ENCODE peak calls at places on chromosome 12, in four cellular contexts. V is IMR-90, Y is adrenal gland, S is ovary. L is an unnamed sample.

GRCh38 chr12:13981296-13981962 is at the start of gene GRIN2B:
- DNase-seq in V (no peak), Y (no peak), S (no peak), L (no peak)

GRCh38 chr12:112025808-112026375 is 12.7 kb downstream of the ERP29 start:
- DNase-seq in V (no peak), Y (no peak), S (no peak), L (no peak)

GRCh38 chr12:92369643-92370042 is 224.0 kb upstream of the BTG1 start:
- DNase-seq in V (no peak), Y (no peak), S (no peak), L (no peak)

GRCh38 chr12:18332173-18332572 is 70.9 kb downstream of the PIK3C2G start:
- DNase-seq in V (no peak), Y (no peak), S (no peak), L (no peak)

GRCh38 chr12:22262309-22262708 is 72.2 kb downstream of the ST8SIA1 start:
- DNase-seq in V (no peak), Y (no peak), S (no peak), L (no peak)

GRCh38 chr12:71556881-71557280 is 106.8 kb downstream of the ZFC3H1 start:
- DNase-seq in V (peak), Y (peak), S (no peak), L (no peak)

GRCh38 chr12:85865905-85866304 is 8.2 kb upstream of the NTS start:
- DNase-seq in V (no peak), Y (no peak), S (no peak), L (no peak)

GRCh38 chr12:4817813-4818212 is 91.9 kb upstream of the KCNA1 start:
- DNase-seq in V (no peak), Y (no peak), S (no peak), L (no peak)

GRCh38 chr12:22334696-22335290 is at the start of gene ST8SIA1:
- DNase-seq in V (no peak), Y (peak), S (peak), L (peak)

GRCh38 chr12:124684971-124685688 is 117.7 kb upstream of the NCOR2 start:
- DNase-seq in V (peak), Y (peak), S (peak), L (no peak)

GRCh38 chr12:89351489-89352241 is 636 bp downstream of the DUSP6 start:
- DNase-seq in V (peak), Y (peak), S (peak), L (peak)

GRCh38 chr12:89350661-89351488 is 1.4 kb downstream of the DUSP6 start:
- DNase-seq in V (no peak), Y (no peak), S (no peak), L (peak)

GRCh38 chr12:89352492-89353187 is at the start of gene DUSP6:
- DNase-seq in V (peak), Y (peak), S (peak), L (peak)

GRCh38 chr12:89353188-89353822 is 1.0 kb upstream of the DUSP6 start:
- DNase-seq in V (peak), Y (peak), S (peak), L (peak)

GRCh38 chr12:89352242-89352491 is 134 bp downstream of the DUSP6 start:
- DNase-seq in V (no peak), Y (no peak), S (no peak), L (no peak)
- TF ChIP-seq POLR2A in V (peak), Y (peak), S (no peak), L (peak)

GRCh38 chr12:53617700-53618099 is 8.5 kb downstream of the ATF7 start:
- DNase-seq in V (no peak), Y (no peak), S (no peak), L (no peak)
- TF ChIP-seq POLR2A in V (no peak), Y (no peak), S (no peak), L (no peak)

DNA sequence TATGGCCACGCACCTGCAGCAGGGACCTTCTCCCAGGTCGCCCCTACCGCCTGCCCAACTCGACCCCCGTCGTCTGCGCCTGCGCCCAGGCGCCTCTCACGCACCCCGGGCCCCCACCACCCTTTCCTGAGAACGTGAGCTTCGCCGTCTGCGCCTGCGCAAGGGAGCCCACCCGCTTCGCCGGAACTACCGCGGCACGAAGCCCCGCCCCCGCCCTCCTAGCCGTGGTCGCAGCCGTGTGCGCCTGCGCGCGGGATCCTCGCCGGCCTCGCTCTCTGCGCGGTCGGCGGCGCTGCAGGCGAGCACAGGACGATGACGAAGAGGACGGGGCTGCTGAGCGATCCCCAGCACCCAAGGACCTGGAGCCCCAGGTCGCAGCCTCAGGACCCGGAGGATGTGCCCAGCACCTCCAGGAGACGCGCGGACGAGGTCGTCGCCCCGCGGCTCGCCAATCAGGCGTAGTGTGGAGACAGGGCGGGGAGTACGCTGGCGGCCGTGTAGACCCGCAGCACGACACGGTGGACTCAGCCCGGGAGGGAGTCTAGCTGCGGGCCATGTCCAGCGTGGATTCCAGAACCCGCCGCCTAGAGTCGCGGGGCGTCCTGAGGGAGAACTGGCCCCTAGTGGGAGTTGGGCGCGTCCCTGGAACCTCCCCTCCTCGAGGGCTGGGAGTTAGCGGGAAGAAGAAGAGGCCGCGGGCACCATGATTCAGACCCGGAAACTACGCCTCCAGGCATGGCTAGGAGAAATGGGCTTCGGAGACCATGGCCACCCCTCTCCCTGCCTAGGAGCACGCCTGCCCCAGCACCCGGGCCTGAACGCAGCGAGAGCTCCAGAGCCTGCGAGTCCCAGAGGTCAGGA is 1120.8 kb upstream of the TMEM132C start:
- DNase-seq in V (peak), Y (peak), S (peak), L (peak)
- TF ChIP-seq POLR2A in V (no peak), Y (no peak), S (no peak), L (no peak)

GRCh38 chr12:6338955-6339761 is 2.7 kb downstream of the TNFRSF1A start:
- DNase-seq in V (no peak), Y (no peak), S (no peak), L (no peak)

GRCh38 chr12:6343518-6343917 is 1.6 kb upstream of the TNFRSF1A start:
- DNase-seq in V (no peak), Y (no peak), S (no peak), L (no peak)

GRCh38 chr12:6341439-6342139 is at the start of gene TNFRSF1A:
- DNase-seq in V (peak), Y (peak), S (peak), L (peak)

GRCh38 chr12:6342140-6342889 is 439 bp upstream of the TNFRSF1A start:
- DNase-seq in V (no peak), Y (no peak), S (no peak), L (no peak)

GRCh38 chr12:6340745-6341438 is 984 bp downstream of the TNFRSF1A start:
- DNase-seq in V (no peak), Y (peak), S (no peak), L (no peak)
- TF ChIP-seq POLR2A in V (peak), Y (no peak), S (no peak), L (no peak)

GRCh38 chr12:103739546-103739945 is 101.5 kb downstream of the NT5DC3 start:
- DNase-seq in V (no peak), Y (no peak), S (no peak), L (no peak)
- TF ChIP-seq POLR2A in V (no peak), Y (no peak), S (no peak), L (no peak)